ENCODE peak calls at places on chromosomes 13 and 19, in four cellular contexts. H is fibroblast of lung, N is sciatic nerve, Z is epithelial cell of proximal tubule. O is an unnamed sample.

GRCh38 chr13:57627663-57628062 is 3.9 kb upstream of the PCDH17 start:
- DNase-seq in Z (no peak), N (no peak), H (peak), O (no peak)

GRCh38 chr13:53151692-53152421 is 123.2 kb downstream of the OLFM4 start:
- DNase-seq in Z (no peak), H (peak), N (no peak), O (no peak)

GRCh38 chr19:33157906-33158305 is 26.0 kb downstream of the WDR88 start:
- DNase-seq in H (no peak), Z (no peak), N (no peak), O (no peak)

GRCh38 chr19:10228925-10229324 is 2.2 kb downstream of the S1PR2 start:
- DNase-seq in Z (no peak), H (peak), N (no peak), O (no peak)

GRCh38 chr19:46131485-46132143 is 7.1 kb upstream of the IGFL3 start:
- DNase-seq in Z (no peak), H (peak), N (no peak), O (no peak)

GRCh38 chr13:85910962-85911361 is 111.7 kb upstream of the SLITRK6 start:
- DNase-seq in N (no peak), Z (no peak), H (no peak), O (no peak)

GRCh38 chr13:111361873-111362648 is 41.6 kb downstream of the TEX29 start:
- DNase-seq in H (no peak), Z (no peak), N (no peak), O (no peak)

GRCh38 chr19:495440-496332 is 600 bp upstream of the MADCAM1 start:
- DNase-seq in Z (no peak), H (peak), N (peak), O (no peak)

GRCh38 chr19:34402074-34402600 is 2.1 kb upstream of the PDCD2L start:
- DNase-seq in Z (no peak), H (no peak), N (no peak), O (no peak)